ENCODE peak calls at places on chromosomes 11 and 22, in six cellular contexts. P, O, Q, K, W and E are unnamed samples.

GRCh38 chr22:30744224-30744623 is 49.5 kb downstream of the OSBP2 start:
- DNase-seq in P (no peak), O (no peak), Q (no peak), K (no peak), W (no peak), E (no peak)

GRCh38 chr22:30868663-30869385 is 99.8 kb downstream of the MORC2 start:
- DNase-seq in P (peak), O (peak), Q (peak), K (no peak), W (peak), E (peak)

GRCh38 chr11:128590587-128590986 is 3.2 kb upstream of the ETS1 start:
- DNase-seq in P (no peak), O (no peak), Q (no peak), K (no peak), W (no peak), E (no peak)

GRCh38 chr11:68954970-68955958 is 25.5 kb downstream of the MRGPRD start:
- DNase-seq in P (peak), O (peak), Q (no peak), K (no peak), W (peak), E (peak)

GRCh38 chr11:78886616-78887015 is 312.0 kb upstream of the NARS2 start:
- DNase-seq in P (no peak), O (peak), Q (no peak), K (no peak), W (no peak), E (no peak)

GRCh38 chr11:110991621-110992355 is 253.7 kb upstream of the POU2AF2 start:
- DNase-seq in P (no peak), O (peak), Q (no peak), K (no peak), W (no peak), E (peak)

GRCh38 chr11:79152511-79152910 is 288.3 kb downstream of the TENM4 start:
- DNase-seq in P (no peak), O (no peak), Q (peak), K (no peak), W (no peak), E (peak)

GRCh38 chr22:29141078-29141688 is 64.5 kb upstream of the EMID1 start:
- DNase-seq in P (no peak), O (no peak), Q (peak), K (no peak), W (no peak), E (no peak)

GRCh38 chr11:47267858-47268257 is 2.1 kb upstream of the MADD start:
- DNase-seq in P (peak), O (no peak), Q (no peak), K (no peak), W (no peak), E (no peak)

GRCh38 chr22:24066872-24067271 is 55.8 kb downstream of the CABIN1 start:
- DNase-seq in P (no peak), O (no peak), Q (no peak), K (no peak), W (no peak), E (no peak)

GRCh38 chr22:18031670-18032454 is 7.5 kb upstream of the MICAL3 start:
- DNase-seq in P (no peak), O (peak), Q (no peak), K (no peak), W (peak), E (peak)

GRCh38 chr11:45877221-45877620 is 8.2 kb upstream of the MAPK8IP1 start:
- DNase-seq in P (no peak), O (no peak), Q (no peak), K (no peak), W (no peak), E (no peak)

GRCh38 chr22:34108168-34108567 is 187.9 kb upstream of the LARGE1 start:
- DNase-seq in P (no peak), O (no peak), Q (no peak), K (no peak), W (no peak), E (no peak)

GRCh38 chr11:75578977-75579376 is 16.9 kb downstream of the SERPINH1 start:
- DNase-seq in P (no peak), O (peak), Q (no peak), K (no peak), W (no peak), E (no peak)

GRCh38 chr22:50176850-50177536 is 6.5 kb downstream of the PANX2 start:
- DNase-seq in P (peak), O (no peak), Q (no peak), K (no peak), W (no peak), E (no peak)

GRCh38 chr11:118605116-118605867 is 2.1 kb upstream of the PHLDB1 start:
- DNase-seq in P (no peak), O (peak), Q (peak), K (no peak), W (peak), E (peak)

GRCh38 chr11:45909594-45910475 is 2.8 kb upstream of the FREY1 start:
- DNase-seq in P (no peak), O (no peak), Q (no peak), K (no peak), W (no peak), E (no peak)

GRCh38 chr22:28029201-28029948 is 110.3 kb upstream of the PITPNB start:
- DNase-seq in P (peak), O (peak), Q (peak), K (no peak), W (no peak), E (peak)

GRCh38 chr22:42404266-42404665 is 27.9 kb downstream of the NFAM1 start:
- DNase-seq in P (no peak), O (no peak), Q (no peak), K (no peak), W (no peak), E (no peak)

GRCh38 chr22:23801238-23801821 is 14.6 kb downstream of the SMARCB1 start:
- DNase-seq in P (peak), O (no peak), Q (no peak), K (no peak), W (no peak), E (no peak)

GRCh38 chr22:50206599-50206998 is 5.8 kb downstream of the SELENOO start:
- DNase-seq in P (peak), O (peak), Q (peak), K (peak), W (peak), E (no peak)

GRCh38 chr22:22696104-22696503 is 51.7 kb downstream of the GGTLC2 start:
- DNase-seq in P (no peak), O (no peak), Q (no peak), K (no peak), W (no peak), E (no peak)

GRCh38 chr11:19160839-19161238 is 40.9 kb downstream of the CSRP3 start:
- DNase-seq in P (no peak), O (peak), Q (no peak), K (no peak), W (no peak), E (no peak)

GRCh38 chr11:42555197-42555596 is 756.6 kb upstream of the API5 start:
- DNase-seq in P (no peak), O (no peak), Q (no peak), K (no peak), W (peak), E (no peak)

GRCh38 chr22:47091241-47091691 is 328.8 kb downstream of the TBC1D22A start:
- DNase-seq in P (no peak), O (peak), Q (peak), K (no peak), W (peak), E (no peak)

GRCh38 chr11:5476184-5476819 is 12.2 kb upstream of the OR52D1 start:
- DNase-seq in P (no peak), O (peak), Q (no peak), K (no peak), W (peak), E (peak)

GRCh38 chr11:34065505-34066203 is 14.1 kb downstream of the CAPRIN1 start:
- DNase-seq in P (no peak), O (no peak), Q (no peak), K (no peak), W (no peak), E (peak)

GRCh38 chr11:27317751-27318150 is 45.3 kb downstream of the CCDC34 start:
- DNase-seq in P (no peak), O (peak), Q (no peak), K (no peak), W (peak), E (peak)

GRCh38 chr11:121572581-121573059 is 119.9 kb upstream of the SORL1-AS1 start:
- DNase-seq in P (no peak), O (no peak), Q (no peak), K (no peak), W (no peak), E (no peak)

GRCh38 chr11:1484716-1485503 is 1.7 kb downstream of the MOB2 start:
- DNase-seq in P (peak), O (no peak), Q (no peak), K (no peak), W (no peak), E (no peak)

GRCh38 chr22:49692499-49693225 is 135.0 kb downstream of the BRD1 start:
- DNase-seq in P (no peak), O (no peak), Q (peak), K (no peak), W (no peak), E (no peak)

GRCh38 chr11:8273281-8273680 is 9.6 kb upstream of the LMO1 start:
- DNase-seq in P (no peak), O (peak), Q (no peak), K (no peak), W (no peak), E (peak)

GRCh38 chr11:31802609-31802989 is 8.5 kb downstream of the PAX6 start:
- DNase-seq in P (no peak), O (no peak), Q (peak), K (no peak), W (no peak), E (no peak)

GRCh38 chr22:19559324-19559811 is 35.2 kb upstream of the CLDN5 start:
- DNase-seq in P (no peak), O (no peak), Q (peak), K (no peak), W (no peak), E (no peak)
- H3K4me3 ChIP-seq in P (no peak), O (no peak), Q (no peak), K (no peak), W (no peak), E (no peak)

DNA sequence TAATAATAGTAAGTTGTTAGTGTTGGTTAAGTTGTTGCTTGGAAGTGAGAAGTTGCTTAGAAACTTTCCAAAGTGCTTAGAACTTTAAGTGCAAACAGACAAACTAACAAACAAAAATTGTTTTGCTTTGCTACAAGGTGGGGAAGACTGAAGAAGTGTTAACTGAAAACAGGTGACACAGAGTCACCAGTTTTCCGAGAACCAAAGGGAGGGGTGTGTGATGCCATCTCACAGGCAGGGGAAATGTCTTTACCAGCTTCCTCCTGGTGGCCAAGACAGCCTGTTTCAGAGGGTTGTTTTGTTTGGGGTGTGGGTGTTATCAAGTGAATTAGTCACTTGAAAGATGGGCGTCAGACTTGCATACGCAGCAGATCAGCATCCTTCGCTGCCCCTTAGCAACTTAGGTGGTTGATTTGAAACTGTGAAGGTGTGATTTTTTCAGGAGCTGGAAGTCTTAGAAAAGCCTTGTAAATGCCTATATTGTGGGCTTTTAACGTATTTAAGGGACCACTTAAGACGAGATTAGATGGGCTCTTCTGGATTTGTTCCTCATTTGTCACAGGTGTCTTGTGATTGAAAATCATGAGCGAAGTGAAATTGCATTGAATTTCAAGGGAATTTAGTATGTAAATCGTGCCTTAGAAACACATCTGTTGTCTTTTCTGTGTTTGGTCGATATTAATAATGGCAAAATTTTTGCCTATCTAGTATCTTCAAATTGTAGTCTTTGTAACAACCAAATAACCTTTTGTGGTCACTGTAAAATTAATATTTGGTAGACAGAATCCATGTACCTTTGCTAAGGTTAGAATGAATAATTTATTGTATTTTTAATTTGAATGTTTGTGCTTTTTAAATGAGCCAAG is 2.7 kb downstream of the NEAT1 start:
- DNase-seq in P (peak), O (peak), Q (peak), K (no peak), W (no peak), E (peak)
- TF ChIP-seq CTCF in P (peak), O (no peak), Q (no peak), K (no peak), W (no peak), E (no peak)

GRCh38 chr11:2827256-2827655 is 58.3 kb downstream of the CDKN1C start:
- DNase-seq in P (peak), O (no peak), Q (no peak), K (no peak), W (no peak), E (peak)

GRCh38 chr11:2825886-2826678 is 59.5 kb downstream of the CDKN1C start:
- DNase-seq in P (peak), O (peak), Q (peak), K (peak), W (peak), E (peak)

GRCh38 chr11:2825261-2825885 is 60.2 kb downstream of the CDKN1C start:
- DNase-seq in P (peak), O (peak), Q (peak), K (no peak), W (peak), E (peak)

GRCh38 chr11:2827792-2828191 is 57.8 kb downstream of the CDKN1C start:
- DNase-seq in P (peak), O (no peak), Q (no peak), K (no peak), W (no peak), E (no peak)

DNA sequence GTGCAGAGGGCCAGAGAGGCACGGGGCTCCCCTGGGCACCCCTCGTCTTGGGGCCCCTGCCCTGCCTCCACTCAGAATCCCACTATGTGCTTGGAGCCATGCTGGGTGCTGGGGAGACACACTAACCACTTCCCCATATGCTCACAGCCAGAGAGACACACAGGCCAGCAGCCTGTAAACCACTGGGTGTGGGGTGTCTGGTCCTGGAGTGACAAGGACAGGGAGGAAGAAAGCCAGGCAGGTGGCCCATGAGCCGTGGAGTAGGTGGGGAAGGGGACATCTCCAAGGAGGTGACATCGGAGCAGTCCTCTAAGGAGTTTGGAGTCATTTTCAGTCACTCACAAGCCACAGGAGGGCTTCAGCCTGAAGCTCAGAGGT is 58.9 kb downstream of the CDKN1C start:
- DNase-seq in P (no peak), O (no peak), Q (no peak), K (no peak), W (no peak), E (no peak)
- H3K4me3 ChIP-seq in P (no peak), O (no peak), Q (no peak), K (no peak), W (no peak), E (no peak)

DNA sequence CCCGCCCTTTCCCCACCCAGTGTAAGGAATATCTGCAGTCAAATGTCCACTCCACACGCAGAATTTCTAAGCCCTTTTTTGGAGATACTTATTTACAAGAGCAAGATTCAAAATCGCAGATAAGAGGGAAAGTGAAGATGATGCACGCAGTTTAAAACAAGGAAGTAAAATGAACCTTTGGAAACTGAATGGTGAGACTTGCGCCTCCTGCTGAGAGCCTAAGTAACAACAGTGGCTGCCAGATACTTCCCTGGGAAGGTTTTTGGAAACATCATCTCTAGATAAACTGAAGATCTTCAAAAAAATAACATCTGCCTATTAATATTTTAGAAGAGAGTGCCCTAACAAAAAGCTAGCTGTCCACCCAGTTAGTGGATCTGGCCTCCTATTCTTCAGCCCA is 963.1 kb upstream of the FAT3 start:
- DNase-seq in P (no peak), O (no peak), Q (no peak), K (no peak), W (no peak), E (no peak)
- TF ChIP-seq CTCF in P (no peak), O (peak), Q (no peak), K (no peak), W (peak), E (no peak)

DNA sequence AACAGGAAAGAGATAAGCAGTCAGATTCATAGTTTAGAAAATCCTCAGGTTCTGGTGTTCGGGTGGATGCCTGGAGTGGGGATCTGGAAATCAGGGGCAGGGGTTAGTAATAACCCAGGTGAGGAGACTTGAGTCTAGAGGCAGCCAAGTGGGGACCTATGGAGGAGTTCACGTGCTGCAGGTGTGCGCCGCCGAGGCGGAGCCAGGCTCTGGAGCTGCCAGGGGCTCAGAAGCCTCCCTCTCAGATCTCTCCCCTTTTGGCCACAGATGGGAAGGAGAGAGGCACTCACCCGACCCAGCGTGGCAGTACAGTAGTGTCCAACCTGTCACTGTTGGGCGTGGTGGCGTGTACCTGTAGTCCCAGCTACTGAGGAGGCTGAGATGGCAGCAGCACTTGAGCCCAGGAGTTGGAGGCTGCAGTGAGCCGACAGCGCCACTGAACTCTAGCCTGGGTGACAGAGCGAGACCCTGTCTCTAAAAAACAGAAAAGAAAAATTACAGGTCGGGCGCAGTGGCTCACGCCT is 27.5 kb downstream of the TXN2 start:
- DNase-seq in P (no peak), O (no peak), Q (no peak), K (no peak), W (no peak), E (no peak)
- H3K4me3 ChIP-seq in P (peak), O (no peak), Q (no peak), K (no peak), W (no peak), E (no peak)

GRCh38 chr11:77473801-77474508 is at the start of gene PAK1:
- DNase-seq in P (peak), O (peak), Q (peak), K (peak), W (peak), E (peak)
- TF ChIP-seq CTCF in P (peak), O (peak), Q (no peak), K (peak), W (peak), E (no peak)

DNA sequence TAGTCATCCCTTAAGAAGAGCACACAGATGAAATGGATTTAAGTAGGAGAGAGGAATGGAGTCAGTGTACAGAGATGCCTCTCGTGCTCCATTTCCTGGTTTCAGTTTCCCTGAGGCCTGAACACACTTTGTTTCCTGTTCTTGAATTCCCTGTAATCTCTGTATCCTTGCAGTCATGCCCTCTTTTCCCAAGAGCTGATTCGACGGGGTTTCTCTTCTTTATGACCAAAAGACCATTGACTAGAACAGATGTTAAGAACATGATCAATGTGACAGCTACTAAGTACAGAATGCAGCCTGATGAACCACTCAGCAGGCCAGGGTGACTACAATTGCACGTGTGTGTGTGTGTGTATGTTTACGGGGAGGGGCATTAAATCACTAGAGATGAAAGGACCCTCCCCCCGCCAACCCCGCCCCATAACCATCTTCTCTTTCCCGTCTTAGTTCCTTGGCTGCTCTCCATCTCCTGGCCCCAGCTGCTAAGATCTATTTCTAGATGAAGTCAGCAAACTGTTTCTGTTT is 26.2 kb downstream of the SLC22A6 start:
- DNase-seq in P (no peak), O (peak), Q (peak), K (no peak), W (peak), E (peak)
- H3K4me3 ChIP-seq in P (no peak), O (no peak), Q (no peak), K (no peak), W (no peak), E (no peak)

DNA sequence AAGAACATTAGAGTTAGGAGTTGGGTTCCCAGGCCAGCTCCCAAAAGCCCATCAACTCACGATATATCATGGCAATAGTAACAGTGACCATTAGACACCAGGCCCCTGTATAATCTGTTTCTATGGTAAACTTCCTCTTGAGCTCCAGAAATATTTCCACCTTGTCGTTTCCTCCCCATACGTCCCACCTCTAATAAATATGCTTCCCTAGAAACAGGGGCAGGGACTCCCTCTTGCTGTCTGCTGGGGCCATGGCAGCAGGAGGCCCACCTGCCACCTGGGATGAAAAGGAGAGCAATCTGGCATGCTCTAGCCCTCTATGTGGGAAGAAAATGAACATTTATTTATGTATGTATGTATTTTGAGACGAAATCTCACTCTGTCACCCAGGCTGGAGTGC is 32.2 kb upstream of the AMOTL1 start:
- DNase-seq in P (no peak), O (no peak), Q (no peak), K (no peak), W (no peak), E (no peak)
- TF ChIP-seq CTCF in P (no peak), O (no peak), Q (no peak), K (peak), W (no peak), E (no peak)